ENCODE peak calls at places on chromosomes 3 and 15, in four cellular contexts. Q is WERI-Rb-1, C is HEK293T, B is right atrium auricular region. P is an unnamed sample.

GRCh38 chr3:47162695-47163022 is 1.3 kb downstream of the SETD2 start:
- DNase-seq in C (no peak), B (no peak), Q (no peak), P (no peak)

GRCh38 chr3:113719294-113719693 is 22.9 kb upstream of the USF3 start:
- DNase-seq in C (no peak), B (no peak), Q (no peak), P (no peak)

GRCh38 chr3:42515391-42515916 is 13.0 kb downstream of the VIPR1 start:
- DNase-seq in C (no peak), Q (no peak), B (peak), P (no peak)

GRCh38 chr15:34889486-34889885 is 80.1 kb downstream of the AQR start:
- DNase-seq in C (no peak), B (no peak), Q (no peak), P (no peak)

GRCh38 chr15:29934251-29934650 is 112.0 kb upstream of the TJP1 start:
- DNase-seq in C (no peak), B (no peak), Q (no peak), P (no peak)

GRCh38 chr3:81998139-81998755 is 236.8 kb upstream of the GBE1 start:
- DNase-seq in B (no peak), Q (no peak), C (no peak), P (no peak)

GRCh38 chr15:68209272-68209671 is 4.1 kb upstream of the CALML4 start:
- DNase-seq in B (no peak), C (no peak), Q (no peak), P (no peak)

GRCh38 chr15:44265757-44266156 is 22.8 kb upstream of the GOLM2 start:
- DNase-seq in B (no peak), C (no peak), Q (no peak), P (no peak)

GRCh38 chr3:128629936-128630335 is 20.7 kb downstream of the RPN1 start:
- DNase-seq in C (no peak), Q (no peak), B (no peak), P (no peak)